ENCODE peak calls at places on chromosome X, in seven cellular contexts. One of them, this sample, is unnamed.

GRCh38 chrX:44043496-44043895 is 70.3 kb upstream of the NDP start:
- DNase-seq in endothelial cell: no peak
- DNase-seq in HEK293T: no peak
- DNase-seq in cardiac fibroblast: peak; percentile 14
- DNase-seq in T follicular helper cell: no peak
- DNase-seq in nephron progenitor cell: no peak
- DNase-seq in memory B cell: no peak
- DNase-seq in this sample: no peak

GRCh38 chrX:74119016-74119910 is 184.7 kb upstream of the ZCCHC13 start:
- DNase-seq in endothelial cell: no peak
- DNase-seq in T follicular helper cell: no peak
- DNase-seq in HEK293T: no peak
- DNase-seq in cardiac fibroblast: peak; percentile 56
- DNase-seq in nephron progenitor cell: no peak
- DNase-seq in memory B cell: no peak
- DNase-seq in this sample: no peak

GRCh38 chrX:37474478-37474877 is 97.0 kb upstream of the LANCL3 start:
- DNase-seq in memory B cell: no peak
- DNase-seq in endothelial cell: no peak
- DNase-seq in nephron progenitor cell: no peak
- DNase-seq in T follicular helper cell: no peak
- DNase-seq in cardiac fibroblast: no peak
- DNase-seq in HEK293T: no peak
- DNase-seq in this sample: no peak

GRCh38 chrX:3743821-3744439 is 30.5 kb upstream of the PRKX start:
- DNase-seq in endothelial cell: no peak
- DNase-seq in nephron progenitor cell: no peak
- DNase-seq in memory B cell: no peak
- DNase-seq in cardiac fibroblast: no peak
- DNase-seq in HEK293T: no peak
- DNase-seq in T follicular helper cell: peak; percentile 45
- DNase-seq in this sample: no peak

GRCh38 chrX:154094833-154095232 is 2.7 kb downstream of the MECP2 start:
- DNase-seq in endothelial cell: no peak
- DNase-seq in nephron progenitor cell: no peak
- DNase-seq in cardiac fibroblast: no peak
- DNase-seq in memory B cell: no peak
- DNase-seq in T follicular helper cell: no peak
- DNase-seq in HEK293T: no peak
- DNase-seq in this sample: no peak

GRCh38 chrX:19121898-19122640 is at the start of gene ADGRG2:
- DNase-seq in nephron progenitor cell: peak; percentile 63
- DNase-seq in HEK293T: peak; percentile 46
- DNase-seq in memory B cell: no peak
- DNase-seq in cardiac fibroblast: peak; percentile 19
- DNase-seq in endothelial cell: peak; percentile 14
- DNase-seq in T follicular helper cell: no peak
- DNase-seq in this sample: no peak

GRCh38 chrX:47644557-47645091 is 5.7 kb downstream of the ELK1 start:
- DNase-seq in cardiac fibroblast: peak; percentile 63
- DNase-seq in endothelial cell: no peak
- DNase-seq in nephron progenitor cell: peak; percentile 22
- DNase-seq in HEK293T: peak; percentile 56
- DNase-seq in T follicular helper cell: no peak
- DNase-seq in memory B cell: no peak
- DNase-seq in this sample: no peak

GRCh38 chrX:8815460-8816065 is 14.4 kb upstream of the FAM9A start:
- DNase-seq in cardiac fibroblast: peak; percentile 44
- DNase-seq in T follicular helper cell: no peak
- DNase-seq in endothelial cell: peak; percentile 50
- DNase-seq in nephron progenitor cell: peak; percentile 41
- DNase-seq in HEK293T: peak; percentile 48
- DNase-seq in memory B cell: peak; percentile 23
- DNase-seq in this sample: no peak

GRCh38 chrX:153055827-153056748 is at the start of gene PNMA3:
- DNase-seq in nephron progenitor cell: peak; percentile 63
- DNase-seq in T follicular helper cell: no peak
- DNase-seq in memory B cell: no peak
- DNase-seq in cardiac fibroblast: no peak
- DNase-seq in HEK293T: no peak
- DNase-seq in endothelial cell: peak; percentile 29
- DNase-seq in this sample: no peak

GRCh38 chrX:108001218-108001814 is 19.1 kb upstream of the TEX13B start:
- DNase-seq in HEK293T: peak; percentile 69
- DNase-seq in endothelial cell: no peak
- DNase-seq in cardiac fibroblast: peak; percentile 67
- DNase-seq in T follicular helper cell: no peak
- DNase-seq in memory B cell: no peak
- DNase-seq in nephron progenitor cell: peak; percentile 9
- DNase-seq in this sample: peak; percentile 5

GRCh38 chrX:13903405-13903804 is 86.5 kb upstream of the GPM6B start:
- DNase-seq in endothelial cell: no peak
- DNase-seq in cardiac fibroblast: peak; percentile 55
- DNase-seq in memory B cell: no peak
- DNase-seq in HEK293T: no peak
- DNase-seq in T follicular helper cell: no peak
- DNase-seq in nephron progenitor cell: no peak
- DNase-seq in this sample: no peak

GRCh38 chrX:70479197-70479969 is 34.7 kb downstream of the DLG3 start:
- DNase-seq in HEK293T: no peak
- DNase-seq in memory B cell: no peak
- DNase-seq in endothelial cell: no peak
- DNase-seq in nephron progenitor cell: no peak
- DNase-seq in T follicular helper cell: no peak
- DNase-seq in cardiac fibroblast: peak; percentile 79
- DNase-seq in this sample: no peak

This sample was measured in stimulated activated naive CD4-positive, alpha-beta T cell.